ENCODE peak calls at places on chromosome 1, in five cellular contexts. K, Z, W, C and I are unnamed samples.

GRCh38 chr1:231630558-231631205 is 4.1 kb downstream of the DISC1 start:
- DNase-seq in W (no peak), C (no peak), Z (no peak), K (no peak), I (no peak)

GRCh38 chr1:15735304-15736034 is 589 bp upstream of the SLC25A34 start:
- DNase-seq in W (no peak), C (no peak), Z (no peak), K (no peak), I (no peak)

GRCh38 chr1:240093120-240093961 is 1.7 kb downstream of the FMN2 start:
- DNase-seq in W (no peak), K (no peak), Z (peak), C (no peak), I (no peak)

GRCh38 chr1:28416509-28417194 is 47.1 kb downstream of the PHACTR4 start:
- DNase-seq in Z (no peak), C (no peak), W (no peak), K (no peak), I (no peak)

GRCh38 chr1:32733573-32734321 is 31.2 kb upstream of the SYNC start:
- DNase-seq in K (peak), W (no peak), C (no peak), Z (no peak), I (no peak)

GRCh38 chr1:41221995-41222991 is 19.8 kb downstream of the SCMH1 start:
- DNase-seq in K (peak), Z (peak), C (no peak), W (no peak), I (no peak)

GRCh38 chr1:96374076-96374762 is 347.4 kb upstream of the PTBP2 start:
- DNase-seq in K (no peak), C (no peak), Z (no peak), W (no peak), I (no peak)

GRCh38 chr1:157347508-157347907 is 204.8 kb downstream of the FCRL5 start:
- DNase-seq in C (no peak), W (no peak), K (no peak), Z (no peak), I (no peak)

GRCh38 chr1:47587891-47588582 is 150.2 kb downstream of the FOXD2 start:
- DNase-seq in C (no peak), W (no peak), Z (no peak), K (no peak), I (no peak)

GRCh38 chr1:227225715-227226346 is 92.5 kb downstream of the CDC42BPA start:
- DNase-seq in K (no peak), C (no peak), Z (no peak), W (no peak), I (no peak)

GRCh38 chr1:36109041-36109679 is 15.9 kb downstream of the COL8A2 start:
- DNase-seq in K (no peak), W (no peak), C (peak), Z (no peak), I (no peak)

GRCh38 chr1:92992066-92992465 is 30.8 kb upstream of the DIPK1A start:
- DNase-seq in K (no peak), C (no peak), W (no peak), Z (no peak), I (no peak)

GRCh38 chr1:92473781-92474495 is 12.8 kb downstream of the GFI1 start:
- DNase-seq in K (no peak), C (peak), W (no peak), Z (no peak), I (no peak)

GRCh38 chr1:150567717-150568561 is 11.5 kb downstream of the MCL1 start:
- DNase-seq in W (no peak), Z (peak), C (peak), K (peak), I (peak)

GRCh38 chr1:65469126-65469888 is 48.8 kb downstream of the LEPR start:
- DNase-seq in C (no peak), Z (no peak), K (no peak), W (no peak), I (no peak)

GRCh38 chr1:54500030-54500389 is 48.0 kb upstream of the ACOT11 start:
- DNase-seq in Z (peak), W (no peak), C (no peak), K (no peak), I (no peak)

GRCh38 chr1:7110306-7110705 is 325.1 kb downstream of the CAMTA1 start:
- DNase-seq in W (no peak), Z (no peak), K (no peak), C (no peak), I (no peak)

GRCh38 chr1:229508823-229509337 is 739 bp upstream of the NUP133 start:
- DNase-seq in Z (no peak), K (peak), W (no peak), C (no peak), I (no peak)

GRCh38 chr1:238488406-238488805 is 597.7 kb upstream of the ZP4 start:
- DNase-seq in C (no peak), W (no peak), K (no peak), Z (no peak), I (no peak)

GRCh38 chr1:6420594-6421042 is 899 bp upstream of the HES2 start:
- DNase-seq in Z (no peak), K (no peak), W (no peak), C (no peak), I (no peak)

GRCh38 chr1:234686035-234686434 is 76.1 kb upstream of the IRF2BP2 start:
- DNase-seq in K (no peak), C (no peak), Z (no peak), W (no peak), I (no peak)

GRCh38 chr1:235954306-235955283 is 87.9 kb upstream of the LYST start:
- DNase-seq in C (peak), W (peak), K (no peak), Z (no peak), I (peak)

GRCh38 chr1:187685338-187685737 is 856.6 kb downstream of the PLA2G4A start:
- DNase-seq in C (no peak), Z (no peak), W (no peak), K (no peak), I (no peak)